ENCODE peak calls at places on chromosome 17, in six cellular contexts. P is NCI-H460, O is progenitor cell of endocrine pancreas, E is NCI-H1092 treated with DMSO at 0.1 percent for 48 hours, X is SK-MEL-5, M is hypothalamus. D is an unnamed sample.

GRCh38 chr17:80431246-80432195 is 16.6 kb downstream of the ENDOV start:
- DNase-seq in M (no peak), P (no peak), X (no peak), E (no peak), O (no peak), D (no peak)

GRCh38 chr17:45431531-45432404 is 902 bp downstream of the ARHGAP27 start:
- DNase-seq in X (peak), P (peak), E (peak), M (no peak), O (peak), D (peak)

GRCh38 chr17:59972778-59973177 is 8.2 kb upstream of the RNFT1 start:
- DNase-seq in O (no peak), P (no peak), E (no peak), X (no peak), M (no peak), D (no peak)

GRCh38 chr17:67431210-67432015 is 54.3 kb downstream of the PITPNC1 start:
- DNase-seq in M (no peak), P (peak), O (no peak), X (peak), E (no peak), D (no peak)

GRCh38 chr17:14950216-14950615 is 314.9 kb downstream of the PMP22 start:
- DNase-seq in X (no peak), E (no peak), O (no peak), P (no peak), M (no peak), D (no peak)

GRCh38 chr17:77445030-77445907 is 304.5 kb downstream of the SEC14L1 start:
- DNase-seq in E (no peak), M (no peak), X (no peak), P (no peak), O (no peak), D (peak)

GRCh38 chr17:71405101-71405500 is 715.7 kb upstream of the SOX9 start:
- DNase-seq in X (no peak), P (no peak), M (no peak), O (no peak), E (no peak), D (no peak)

GRCh38 chr17:55351027-55351625 is 70.5 kb downstream of the MMD start:
- DNase-seq in O (no peak), M (no peak), P (no peak), E (no peak), X (no peak), D (no peak)

GRCh38 chr17:19940722-19941464 is 36.7 kb downstream of the AKAP10 start:
- DNase-seq in E (no peak), P (no peak), M (no peak), O (no peak), X (peak), D (no peak)

GRCh38 chr17:55420776-55421178 is 858 bp downstream of the MMD start:
- DNase-seq in X (peak), M (peak), O (peak), P (no peak), E (peak), D (no peak)

GRCh38 chr17:59027750-59028149 is 78.9 kb downstream of the TRIM37 start:
- DNase-seq in O (no peak), P (no peak), E (no peak), M (no peak), X (no peak), D (no peak)

GRCh38 chr17:42679001-42679491 is 2.3 kb upstream of the PLEKHH3 start:
- DNase-seq in X (no peak), E (peak), P (peak), O (no peak), M (no peak), D (no peak)

GRCh38 chr17:17078832-17079231 is 36.6 kb downstream of the MPRIP start:
- DNase-seq in M (no peak), E (no peak), O (no peak), P (no peak), X (no peak), D (no peak)

GRCh38 chr17:81452551-81452950 is 57.3 kb downstream of the BAHCC1 start:
- DNase-seq in E (no peak), X (no peak), P (no peak), M (no peak), O (no peak), D (no peak)

GRCh38 chr17:65156835-65157565 is 19.8 kb downstream of the RGS9 start:
- DNase-seq in P (no peak), O (no peak), E (no peak), M (no peak), X (no peak), D (no peak)

GRCh38 chr17:81245665-81246342 is 6.7 kb downstream of the NDUFAF8 start:
- DNase-seq in M (no peak), E (no peak), P (no peak), O (no peak), X (no peak), D (no peak)

GRCh38 chr17:47654991-47655390 is 5.3 kb downstream of the KPNB1 start:
- DNase-seq in P (no peak), M (no peak), O (no peak), E (no peak), X (no peak), D (no peak)

GRCh38 chr17:74325743-74326379 is at the start of gene KIF19:
- DNase-seq in P (peak), M (peak), X (peak), O (peak), E (peak), D (peak)

GRCh38 chr17:2068589-2069051 is 13.7 kb downstream of the HIC1 start:
- DNase-seq in E (peak), P (no peak), X (no peak), M (no peak), O (no peak), D (no peak)

GRCh38 chr17:80216473-80217456 is 3.4 kb downstream of the SGSH start:
- DNase-seq in P (no peak), M (no peak), E (no peak), X (no peak), O (no peak), D (no peak)

GRCh38 chr17:50101346-50102163 is 6.4 kb downstream of the PDK2 start:
- DNase-seq in P (no peak), E (no peak), O (no peak), M (no peak), X (no peak), D (no peak)

GRCh38 chr17:28416703-28417311 is 10.8 kb upstream of the SLC46A1 start:
- DNase-seq in P (peak), E (peak), O (peak), X (peak), M (peak), D (peak)

GRCh38 chr17:744937-745336 is 7.1 kb downstream of the GEMIN4 start:
- DNase-seq in E (no peak), O (no peak), X (no peak), P (no peak), M (no peak), D (no peak)

GRCh38 chr17:9666461-9667050 is 21.2 kb downstream of the USP43 start:
- DNase-seq in M (no peak), E (no peak), O (no peak), P (no peak), X (no peak), D (no peak)

GRCh38 chr17:68897557-68897956 is 57.6 kb downstream of the ABCA8 start:
- DNase-seq in M (no peak), E (no peak), P (no peak), X (no peak), O (no peak), D (no peak)

GRCh38 chr17:76179496-76180467 is 38.7 kb upstream of the FOXJ1 start:
- DNase-seq in X (peak), E (no peak), P (peak), M (no peak), O (no peak), D (no peak)

GRCh38 chr17:57108656-57109392 is 23.8 kb downstream of the AKAP1 start:
- DNase-seq in O (no peak), M (no peak), E (no peak), P (no peak), X (no peak), D (no peak)

GRCh38 chr17:80656590-80656989 is 112.0 kb downstream of the RPTOR start:
- DNase-seq in O (no peak), X (no peak), E (no peak), M (peak), P (no peak), D (no peak)

GRCh38 chr17:48915459-48916282 is 7.5 kb downstream of the UBE2Z start:
- DNase-seq in X (no peak), O (no peak), M (no peak), E (no peak), P (no peak), D (no peak)

GRCh38 chr17:50153650-50154575 is 3.4 kb upstream of the PPP1R9B start:
- DNase-seq in P (no peak), M (no peak), E (no peak), O (no peak), X (no peak), D (no peak)

GRCh38 chr17:4816826-4817225 is 9.9 kb downstream of the PLD2 start:
- DNase-seq in E (no peak), M (no peak), O (no peak), P (no peak), X (no peak), D (no peak)

GRCh38 chr17:4953461-4953961 is 2.6 kb downstream of the ENO3 start:
- DNase-seq in E (no peak), O (no peak), P (no peak), X (no peak), M (no peak), D (no peak)

GRCh38 chr17:61484174-61484573 is 32.0 kb downstream of the TBX4 start:
- DNase-seq in X (no peak), E (no peak), P (no peak), M (no peak), O (no peak), D (no peak)

GRCh38 chr17:28199728-28200127 is 119.3 kb upstream of the TMEM97 start:
- DNase-seq in X (no peak), E (no peak), M (no peak), O (no peak), P (no peak), D (no peak)

GRCh38 chr17:63698886-63699637 is 863 bp downstream of the LIMD2 start:
- DNase-seq in X (no peak), P (no peak), O (peak), E (peak), M (peak), D (peak)

D was measured in T-helper 17 cell.